ENCODE peak calls at places on chromosomes 6 and 20, in seven cellular contexts. One of them, this sample, is unnamed.
A peak's percentile ranks its signal among the peaks of the same experiment; 100 is the strongest.

GRCh38 chr6:158086054-158086705 is 81.9 kb downstream of the SERAC1 start:
- DNase-seq in spleen: no peak
- DNase-seq in tibial nerve: no peak
- DNase-seq in mammary epithelial cell: no peak
- DNase-seq in breast epithelium: no peak
- DNase-seq in heart left ventricle: no peak
- DNase-seq in A549: no peak
- DNase-seq in this sample: peak; percentile 73

GRCh38 chr20:57759724-57760123 is 49.9 kb upstream of the PMEPA1 start:
- DNase-seq in spleen: no peak
- DNase-seq in tibial nerve: no peak
- DNase-seq in mammary epithelial cell: no peak
- DNase-seq in breast epithelium: no peak
- DNase-seq in heart left ventricle: no peak
- DNase-seq in A549: no peak
- DNase-seq in this sample: no peak

GRCh38 chr6:111105578-111105977 is 18.3 kb downstream of the SLC16A10 start:
- DNase-seq in spleen: no peak
- DNase-seq in tibial nerve: no peak
- DNase-seq in mammary epithelial cell: peak; percentile 71
- DNase-seq in breast epithelium: peak; percentile 34
- DNase-seq in heart left ventricle: peak; percentile 80
- DNase-seq in A549: peak; percentile 29
- DNase-seq in this sample: no peak

GRCh38 chr6:90167514-90168379 is 128.9 kb downstream of the BACH2 start:
- DNase-seq in spleen: no peak
- DNase-seq in tibial nerve: no peak
- DNase-seq in mammary epithelial cell: no peak
- DNase-seq in breast epithelium: no peak
- DNase-seq in heart left ventricle: no peak
- DNase-seq in A549: no peak
- DNase-seq in this sample: no peak

GRCh38 chr6:31203345-31203979 is 33.0 kb upstream of the POU5F1 start:
- DNase-seq in spleen: no peak
- DNase-seq in tibial nerve: no peak
- DNase-seq in mammary epithelial cell: peak; percentile 85
- DNase-seq in breast epithelium: peak; percentile 54
- DNase-seq in heart left ventricle: no peak
- DNase-seq in A549: peak; percentile 51
- DNase-seq in this sample: no peak

GRCh38 chr20:57450419-57450818 is 59.2 kb downstream of the RBM38 start:
- DNase-seq in spleen: peak; percentile 94
- DNase-seq in tibial nerve: peak; percentile 25
- DNase-seq in mammary epithelial cell: no peak
- DNase-seq in breast epithelium: no peak
- DNase-seq in heart left ventricle: peak; percentile 76
- DNase-seq in A549: no peak
- DNase-seq in this sample: peak; percentile 14

GRCh38 chr20:62386383-62387218 is at the start of gene RPS21:
- DNase-seq in spleen: peak; percentile 98
- DNase-seq in tibial nerve: peak; percentile 85
- DNase-seq in mammary epithelial cell: peak; percentile 85
- DNase-seq in breast epithelium: peak; percentile 92
- DNase-seq in heart left ventricle: peak; percentile 97
- DNase-seq in A549: peak; percentile 93
- DNase-seq in this sample: peak; percentile 37

GRCh38 chr6:36029464-36029863 is 1.9 kb downstream of the MAPK14 start:
- DNase-seq in spleen: no peak
- DNase-seq in tibial nerve: no peak
- DNase-seq in mammary epithelial cell: peak; percentile 57
- DNase-seq in breast epithelium: no peak
- DNase-seq in heart left ventricle: no peak
- DNase-seq in A549: peak; percentile 4
- DNase-seq in this sample: peak; percentile 67

GRCh38 chr20:25223179-25223661 is 24.7 kb upstream of the PYGB start:
- DNase-seq in spleen: no peak
- DNase-seq in tibial nerve: no peak
- DNase-seq in mammary epithelial cell: peak; percentile 99
- DNase-seq in breast epithelium: no peak
- DNase-seq in heart left ventricle: no peak
- DNase-seq in A549: peak; percentile 92
- DNase-seq in this sample: peak; percentile 52

GRCh38 chr6:156413156-156413555 is 364.0 kb upstream of the ARID1B start:
- DNase-seq in spleen: no peak
- DNase-seq in tibial nerve: no peak
- DNase-seq in mammary epithelial cell: peak; percentile 10
- DNase-seq in breast epithelium: no peak
- DNase-seq in heart left ventricle: no peak
- DNase-seq in A549: no peak
- DNase-seq in this sample: no peak

DNA sequence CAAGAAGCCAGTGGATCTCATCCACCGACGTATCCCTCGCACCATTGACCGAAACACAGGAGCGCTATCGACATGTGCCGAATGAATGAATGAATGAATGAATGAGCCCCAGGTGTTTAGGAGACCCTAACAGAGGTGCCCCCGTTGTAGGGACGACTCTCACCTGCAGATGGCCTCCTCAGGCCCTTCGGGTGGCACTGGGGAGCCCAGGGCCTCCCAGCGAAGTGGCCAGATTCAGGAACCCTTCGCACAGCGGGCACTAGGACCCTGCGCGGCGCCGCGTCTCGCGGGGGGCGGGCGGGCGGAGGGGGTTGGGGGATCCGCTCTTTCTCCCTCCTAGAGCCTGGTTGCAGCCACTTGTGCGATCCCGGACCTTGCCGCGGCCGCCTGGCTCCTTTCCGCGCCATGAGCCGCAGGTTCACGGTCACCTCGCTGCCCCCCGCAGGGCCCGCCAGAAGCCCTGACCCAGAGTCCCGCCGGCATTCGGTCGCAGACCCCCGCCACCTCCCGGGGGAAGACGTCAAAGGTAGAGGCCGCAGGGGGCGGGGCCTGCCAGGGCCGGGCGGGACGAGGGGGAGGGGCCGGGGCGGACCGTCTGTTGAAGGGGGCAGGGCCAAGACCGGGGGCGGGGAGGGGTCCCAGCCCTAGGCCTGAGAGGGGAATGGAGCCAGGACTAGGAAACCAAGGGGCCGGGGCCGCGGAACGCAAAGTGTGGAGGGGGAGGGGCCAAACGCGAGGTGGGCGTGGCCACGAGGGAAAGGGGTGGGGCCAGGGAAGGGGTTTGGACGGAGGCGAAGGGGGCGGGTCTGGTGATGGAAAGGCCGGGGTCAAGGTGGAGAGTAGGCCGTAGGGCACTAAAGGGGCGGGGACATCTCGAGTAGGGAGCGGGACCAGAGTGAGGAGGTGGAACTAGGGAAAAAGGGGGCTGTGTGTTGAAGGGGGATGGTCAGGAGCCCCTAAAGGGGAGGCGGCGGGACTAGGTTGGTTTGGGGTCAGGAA is 7.4 kb upstream of the SLC12A5 start:
- DNase-seq in spleen: peak; percentile 85
- DNase-seq in tibial nerve: no peak
- DNase-seq in mammary epithelial cell: no peak
- DNase-seq in breast epithelium: no peak
- DNase-seq in heart left ventricle: no peak
- DNase-seq in A549: peak; percentile 82
- DNase-seq in this sample: no peak
- H3K4me3 ChIP-seq in spleen: peak overlapping the region; percentile 53
- H3K4me3 ChIP-seq in tibial nerve: peak overlapping the region; percentile 9
- H3K4me3 ChIP-seq in mammary epithelial cell: peak overlapping the region; percentile 41
- H3K4me3 ChIP-seq in breast epithelium: peak overlapping the region; percentile 24
- H3K4me3 ChIP-seq in heart left ventricle: peak overlapping the region; percentile 11
- H3K4me3 ChIP-seq in A549: peak overlapping the region; percentile 60
- H3K4me3 ChIP-seq in this sample: peak overlapping the region; percentile 23

DNA sequence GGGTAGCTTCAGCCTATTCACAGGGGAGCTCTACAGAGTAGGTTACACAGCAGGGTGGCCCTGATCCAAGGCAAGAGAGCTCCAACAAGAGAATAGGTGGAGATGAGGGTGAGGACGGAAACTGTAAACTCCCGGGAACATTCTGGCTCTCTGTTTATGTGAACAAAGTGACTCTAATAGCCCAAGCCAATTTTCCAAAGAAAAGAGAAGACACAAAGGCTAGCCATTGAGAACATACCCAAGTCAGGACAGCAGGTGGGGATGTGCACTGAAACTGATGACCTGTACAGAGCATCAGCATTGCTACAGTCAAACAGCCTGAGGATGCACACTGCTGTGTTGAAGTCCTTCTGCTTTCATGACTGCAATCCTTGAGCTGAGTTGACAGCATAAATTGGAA is 136.0 kb upstream of the TOP1 start:
- DNase-seq in spleen: no peak
- DNase-seq in tibial nerve: no peak
- DNase-seq in mammary epithelial cell: no peak
- DNase-seq in breast epithelium: no peak
- DNase-seq in heart left ventricle: no peak
- DNase-seq in A549: no peak
- DNase-seq in this sample: no peak
- TF ChIP-seq CTCF in spleen: no peak
- TF ChIP-seq CTCF in tibial nerve: no peak
- TF ChIP-seq CTCF in mammary epithelial cell: peak; percentile 5
- TF ChIP-seq CTCF in breast epithelium: no peak
- TF ChIP-seq CTCF in heart left ventricle: no peak
- TF ChIP-seq CTCF in A549: no peak
- TF ChIP-seq CTCF in this sample: no peak

GRCh38 chr20:31567380-31567720 is 37.7 kb upstream of the ID1 start:
- DNase-seq in spleen: no peak
- DNase-seq in tibial nerve: no peak
- DNase-seq in mammary epithelial cell: no peak
- DNase-seq in breast epithelium: no peak
- DNase-seq in heart left ventricle: no peak
- DNase-seq in A549: no peak
- DNase-seq in this sample: no peak

GRCh38 chr20:31566332-31566657 is 38.8 kb upstream of the ID1 start:
- DNase-seq in spleen: no peak
- DNase-seq in tibial nerve: no peak
- DNase-seq in mammary epithelial cell: no peak
- DNase-seq in breast epithelium: no peak
- DNase-seq in heart left ventricle: no peak
- DNase-seq in A549: no peak
- DNase-seq in this sample: no peak

GRCh38 chr20:31568041-31568731 is 36.9 kb upstream of the ID1 start:
- DNase-seq in spleen: peak; percentile 80
- DNase-seq in tibial nerve: no peak
- DNase-seq in mammary epithelial cell: no peak
- DNase-seq in breast epithelium: no peak
- DNase-seq in heart left ventricle: no peak
- DNase-seq in A549: no peak
- DNase-seq in this sample: no peak

GRCh38 chr20:31565699-31566331 is 39.3 kb upstream of the ID1 start:
- DNase-seq in spleen: no peak
- DNase-seq in tibial nerve: no peak
- DNase-seq in mammary epithelial cell: peak; percentile 96
- DNase-seq in breast epithelium: no peak
- DNase-seq in heart left ventricle: no peak
- DNase-seq in A549: peak; percentile 53
- DNase-seq in this sample: no peak

GRCh38 chr20:31566658-31567379 is 38.3 kb upstream of the ID1 start:
- DNase-seq in spleen: no peak
- DNase-seq in tibial nerve: no peak
- DNase-seq in mammary epithelial cell: peak; percentile 85
- DNase-seq in breast epithelium: no peak
- DNase-seq in heart left ventricle: no peak
- DNase-seq in A549: no peak
- DNase-seq in this sample: no peak
- H3K4me3 ChIP-seq in spleen: no peak overlapping the region
- H3K4me3 ChIP-seq in tibial nerve: no peak overlapping the region
- H3K4me3 ChIP-seq in mammary epithelial cell: no peak overlapping the region
- H3K4me3 ChIP-seq in breast epithelium: no peak overlapping the region
- H3K4me3 ChIP-seq in heart left ventricle: no peak overlapping the region
- H3K4me3 ChIP-seq in A549: no peak overlapping the region
- H3K4me3 ChIP-seq in this sample: no peak overlapping the region

GRCh38 chr6:106216527-106216926 is 109.0 kb downstream of the ATG5 start:
- DNase-seq in spleen: no peak
- DNase-seq in tibial nerve: no peak
- DNase-seq in mammary epithelial cell: no peak
- DNase-seq in breast epithelium: no peak
- DNase-seq in heart left ventricle: no peak
- DNase-seq in A549: no peak
- DNase-seq in this sample: no peak
- TF ChIP-seq CTCF in spleen: no peak
- TF ChIP-seq CTCF in tibial nerve: no peak
- TF ChIP-seq CTCF in mammary epithelial cell: no peak
- TF ChIP-seq CTCF in breast epithelium: no peak
- TF ChIP-seq CTCF in heart left ventricle: no peak
- TF ChIP-seq CTCF in A549: no peak
- TF ChIP-seq CTCF in this sample: no peak

GRCh38 chr20:36605309-36606170 is at the start of gene RAB5IF:
- DNase-seq in spleen: peak; percentile 100
- DNase-seq in tibial nerve: peak; percentile 97
- DNase-seq in mammary epithelial cell: peak; percentile 98
- DNase-seq in breast epithelium: peak; percentile 98
- DNase-seq in heart left ventricle: peak; percentile 100
- DNase-seq in A549: peak; percentile 99
- DNase-seq in this sample: peak; percentile 90
- H3K4me3 ChIP-seq in spleen: peak within 1 kb of the TSS; percentile 91
- H3K4me3 ChIP-seq in tibial nerve: peak within 1 kb of the TSS; percentile 74
- H3K4me3 ChIP-seq in mammary epithelial cell: peak within 1 kb of the TSS; percentile 69
- H3K4me3 ChIP-seq in breast epithelium: peak within 1 kb of the TSS; percentile 97
- H3K4me3 ChIP-seq in heart left ventricle: peak within 1 kb of the TSS; percentile 99
- H3K4me3 ChIP-seq in A549: peak within 1 kb of the TSS; percentile 98
- H3K4me3 ChIP-seq in this sample: peak within 1 kb of the TSS; percentile 85

This sample was measured in AG09309.